ENCODE peak calls at places on chromosomes 2 and 18, in four cellular contexts. Y, I, R and P are unnamed samples.

GRCh38 chr2:212052412-212053159 is 486.0 kb downstream of the ERBB4 start:
- DNase-seq in Y (no peak), I (no peak), R (no peak), P (no peak)

GRCh38 chr2:28765316-28765715 is 13.7 kb downstream of the PPP1CB start:
- DNase-seq in Y (no peak), I (no peak), R (no peak), P (no peak)

GRCh38 chr2:218645126-218645525 is 14.3 kb downstream of the ZNF142 start:
- DNase-seq in Y (no peak), I (no peak), R (no peak), P (no peak)

GRCh38 chr2:241813806-241814570 is 5.0 kb downstream of the NEU4 start:
- DNase-seq in Y (no peak), I (no peak), R (no peak), P (no peak)

GRCh38 chr18:75408554-75409506 is 18.7 kb downstream of the SMIM21 start:
- DNase-seq in Y (no peak), I (peak), R (no peak), P (no peak)

GRCh38 chr2:8059255-8059654 is 622.6 kb upstream of the ID2 start:
- DNase-seq in Y (no peak), I (no peak), R (no peak), P (no peak)

GRCh38 chr18:62529597-62529996 is 6.8 kb downstream of the ZCCHC2 start:
- DNase-seq in Y (no peak), I (no peak), R (no peak), P (no peak)

GRCh38 chr2:95279435-95280035 is 5.3 kb downstream of the PROM2 start:
- DNase-seq in Y (no peak), I (no peak), R (no peak), P (no peak)

GRCh38 chr18:5628512-5629255 is 84.9 kb upstream of the EPB41L3 start:
- DNase-seq in Y (peak), I (no peak), R (no peak), P (peak)

GRCh38 chr2:54642684-54643430 is 80.6 kb upstream of the EML6 start:
- DNase-seq in Y (no peak), I (peak), R (no peak), P (no peak)

GRCh38 chr2:216372761-216373291 is 543 bp upstream of the MARCHF4 start:
- DNase-seq in Y (no peak), I (no peak), R (no peak), P (no peak)

GRCh38 chr18:3873698-3874495 is 423.9 kb downstream of the TGIF1 start:
- DNase-seq in Y (no peak), I (no peak), R (no peak), P (no peak)

GRCh38 chr2:111704246-111704645 is 179.7 kb downstream of the ANAPC1 start:
- DNase-seq in Y (no peak), I (peak), R (no peak), P (no peak)

GRCh38 chr2:44843641-44844040 is 97.9 kb upstream of the SIX3 start:
- DNase-seq in Y (peak), I (no peak), R (no peak), P (no peak)

GRCh38 chr2:176284451-176285049 is 15.3 kb downstream of the MTX2 start:
- DNase-seq in Y (no peak), I (no peak), R (no peak), P (no peak)

GRCh38 chr2:65062843-65063242 is 6.6 kb downstream of the CEP68 start:
- DNase-seq in Y (no peak), I (no peak), R (no peak), P (no peak)

GRCh38 chr2:114661926-114662670 is 219.7 kb downstream of the DPP10 start:
- DNase-seq in Y (peak), I (no peak), R (peak), P (no peak)

GRCh38 chr18:11937874-11938478 is 29.9 kb upstream of the MPPE1 start:
- DNase-seq in Y (peak), I (peak), R (no peak), P (peak)

GRCh38 chr2:54945401-54946219 is 104.6 kb downstream of the RTN4 start:
- DNase-seq in Y (no peak), I (peak), R (no peak), P (no peak)

GRCh38 chr2:169302364-169302763 is 60.0 kb downstream of the LRP2 start:
- DNase-seq in Y (no peak), I (no peak), R (no peak), P (no peak)

GRCh38 chr2:232376713-232377112 is 1.8 kb upstream of the ALPP start:
- DNase-seq in Y (no peak), I (no peak), R (no peak), P (no peak)

GRCh38 chr2:37670378-37671012 is 947 bp downstream of the CDC42EP3 start:
- DNase-seq in Y (no peak), I (no peak), R (no peak), P (no peak)

GRCh38 chr18:65768379-65768778 is 17.6 kb downstream of the CDH7 start:
- DNase-seq in Y (no peak), I (peak), R (no peak), P (no peak)

GRCh38 chr2:86417961-86418360 is 23.2 kb upstream of the KDM3A start:
- DNase-seq in Y (no peak), I (no peak), R (no peak), P (no peak)

GRCh38 chr18:24674236-24675004 is 214.0 kb downstream of the HRH4 start:
- DNase-seq in Y (no peak), I (no peak), R (no peak), P (no peak)

GRCh38 chr18:48667276-48668254 is 128.7 kb downstream of the CTIF start:
- DNase-seq in Y (no peak), I (peak), R (peak), P (no peak)

GRCh38 chr2:232496508-232497373 is 9.1 kb upstream of the ECEL1 start:
- DNase-seq in Y (no peak), I (no peak), R (no peak), P (no peak)

GRCh38 chr2:236554629-236555282 is 14.9 kb upstream of the ACKR3 start:
- DNase-seq in Y (no peak), I (no peak), R (no peak), P (no peak)

GRCh38 chr18:58670561-58671121 is 624 bp upstream of the MALT1 start:
- DNase-seq in Y (no peak), I (no peak), R (no peak), P (no peak)

GRCh38 chr2:27973592-27973991 is 83.1 kb downstream of the BABAM2 start:
- DNase-seq in Y (no peak), I (no peak), R (no peak), P (no peak)

GRCh38 chr2:167335627-167336026 is 447.3 kb downstream of the XIRP2 start:
- DNase-seq in Y (no peak), I (no peak), R (no peak), P (no peak)

GRCh38 chr2:240961878-240962277 is 36.5 kb upstream of the SNED1 start:
- DNase-seq in Y (peak), I (no peak), R (no peak), P (no peak)

GRCh38 chr2:237434916-237435315 is 21.0 kb upstream of the COL6A3 start:
- DNase-seq in Y (no peak), I (no peak), R (no peak), P (no peak)

GRCh38 chr2:120868366-120868765 is 132.7 kb downstream of the GLI2 start:
- DNase-seq in Y (no peak), I (no peak), R (no peak), P (no peak)

GRCh38 chr2:63780483-63781155 is 61.1 kb upstream of the UGP2 start:
- DNase-seq in Y (no peak), I (no peak), R (no peak), P (no peak)

GRCh38 chr2:75465317-75465998 is 95.3 kb downstream of the EVA1A start:
- DNase-seq in Y (no peak), I (peak), R (no peak), P (peak)

GRCh38 chr2:197258580-197258979 is 52.0 kb downstream of the ANKRD44 start:
- DNase-seq in Y (no peak), I (no peak), R (no peak), P (no peak)
- TF ChIP-seq SUZ12 in Y (no peak), I (no peak), R (no peak), P (no peak)

GRCh38 chr2:43133336-43133707 is 93.1 kb downstream of the ZFP36L2 start:
- DNase-seq in Y (no peak), I (no peak), R (no peak), P (no peak)
- TF ChIP-seq SUZ12 in Y (no peak), I (no peak), R (no peak), P (no peak)

GRCh38 chr18:68275616-68276015 is 439.3 kb downstream of the TMX3 start:
- DNase-seq in Y (no peak), I (no peak), R (no peak), P (no peak)
- TF ChIP-seq SUZ12 in Y (no peak), I (no peak), R (no peak), P (no peak)

GRCh38 chr18:9362869-9363268 is 28.3 kb downstream of the TWSG1 start:
- DNase-seq in Y (no peak), I (no peak), R (no peak), P (no peak)
- TF ChIP-seq SUZ12 in Y (no peak), I (no peak), R (no peak), P (no peak)